ENCODE peak calls at places on chromosomes 11 and 22, in six cellular contexts. M is HCT116, I is K562, G is HepG2, Y is H1, F is GM12878. D is an unnamed sample.

GRCh38 chr11:61472868-61473267 is 35.7 kb upstream of the LRRC10B start:
- DNase-seq in M (no peak), I (no peak), G (no peak), Y (no peak), F (no peak), D (no peak)

GRCh38 chr11:68012843-68013610 is 2.9 kb downstream of the ALDH3B1 start:
- DNase-seq in M (peak; percentile 80), I (no peak), G (peak; percentile 96), Y (no peak), F (no peak), D (no peak)

GRCh38 chr11:2678396-2678795 is 21.4 kb downstream of the KCNQ1OT1 start:
- DNase-seq in M (no peak), I (no peak), G (no peak), Y (no peak), F (no peak), D (no peak)

GRCh38 chr11:10414659-10415058 is 40.4 kb upstream of the AMPD3 start:
- DNase-seq in M (no peak), I (peak; percentile 45), G (no peak), Y (no peak), F (no peak), D (peak; percentile 34)

GRCh38 chr11:65043881-65044501 is 3.0 kb downstream of the SAC3D1 start:
- DNase-seq in M (no peak), I (no peak), G (no peak), Y (no peak), F (no peak), D (no peak)

GRCh38 chr11:2470495-2470894 is 25.7 kb downstream of the KCNQ1 start:
- DNase-seq in M (no peak), I (peak; percentile 2), G (no peak), Y (no peak), F (no peak), D (no peak)

GRCh38 chr11:119460582-119460981 is 37.6 kb upstream of the THY1 start:
- DNase-seq in M (no peak), I (no peak), G (no peak), Y (no peak), F (no peak), D (no peak)

GRCh38 chr11:27356624-27357222 is 6.3 kb downstream of the CCDC34 start:
- DNase-seq in M (no peak), I (no peak), G (no peak), Y (no peak), F (no peak), D (no peak)

GRCh38 chr11:75445315-75445953 is 12.4 kb upstream of the KLHL35 start:
- DNase-seq in M (peak; percentile 22), I (peak; percentile 83), G (peak; percentile 56), Y (no peak), F (peak; percentile 19), D (peak; percentile 70)

GRCh38 chr11:1749787-1750351 is 526 bp downstream of the IFITM10 start:
- DNase-seq in M (no peak), I (no peak), G (no peak), Y (no peak), F (no peak), D (no peak)

GRCh38 chr22:21445437-21446127 is 21.6 kb upstream of the TMEM191C start:
- DNase-seq in M (no peak), I (no peak), G (no peak), Y (no peak), F (no peak), D (no peak)

GRCh38 chr11:75425422-75425821 is 7.6 kb downstream of the KLHL35 start:
- DNase-seq in M (no peak), I (peak; percentile 59), G (no peak), Y (no peak), F (no peak), D (no peak)

GRCh38 chr11:87219266-87219665 is 181.5 kb downstream of the TMEM135 start:
- DNase-seq in M (no peak), I (no peak), G (no peak), Y (peak; percentile 2), F (peak; percentile 28), D (no peak)

GRCh38 chr11:124535552-124536232 is 7.8 kb downstream of the OR8B12 start:
- DNase-seq in M (no peak), I (no peak), G (no peak), Y (no peak), F (no peak), D (no peak)

GRCh38 chr11:118264568-118265470 is 722 bp upstream of the MPZL2 start:
- DNase-seq in M (no peak), I (no peak), G (no peak), Y (no peak), F (no peak), D (peak; percentile 44)

GRCh38 chr11:19711911-19712280 is 741 bp upstream of the NAV2 start:
- DNase-seq in M (no peak), I (peak; percentile 6), G (no peak), Y (no peak), F (no peak), D (no peak)

DNA sequence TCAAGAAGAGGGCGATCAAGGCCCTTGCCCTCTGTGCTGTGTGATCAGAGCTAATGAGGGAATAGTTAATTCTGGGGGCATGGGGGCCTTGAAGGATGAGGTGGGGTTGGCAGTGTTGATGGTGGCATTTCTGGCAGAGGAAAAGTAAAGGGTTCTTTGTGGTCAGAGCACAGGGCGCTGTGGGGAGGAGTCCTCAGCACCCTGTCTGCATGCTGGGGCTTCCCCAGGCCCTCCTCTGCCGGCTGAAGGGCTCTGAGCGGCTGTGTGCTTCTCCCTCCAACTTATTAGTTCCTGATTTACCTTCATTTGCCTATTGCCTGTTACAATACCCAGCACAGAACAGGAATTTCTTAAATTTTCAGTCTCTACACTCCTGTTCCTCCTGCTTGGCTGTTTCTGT is 122.8 kb downstream of the HIPK3 start:
- DNase-seq in M (no peak), I (no peak), G (no peak), Y (no peak), F (no peak), D (no peak)
- TF ChIP-seq MAX in M (no peak), I (no peak), G (no peak), Y (no peak), F (no peak), D (no peak)

GRCh38 chr11:25633230-25633629 is 698.7 kb upstream of the ANO3 start:
- DNase-seq in M (no peak), I (no peak), G (no peak), Y (no peak), F (no peak), D (no peak)

GRCh38 chr11:25625094-25625493 is 706.8 kb upstream of the ANO3 start:
- DNase-seq in M (no peak), I (no peak), G (no peak), Y (no peak), F (no peak), D (no peak)

DNA sequence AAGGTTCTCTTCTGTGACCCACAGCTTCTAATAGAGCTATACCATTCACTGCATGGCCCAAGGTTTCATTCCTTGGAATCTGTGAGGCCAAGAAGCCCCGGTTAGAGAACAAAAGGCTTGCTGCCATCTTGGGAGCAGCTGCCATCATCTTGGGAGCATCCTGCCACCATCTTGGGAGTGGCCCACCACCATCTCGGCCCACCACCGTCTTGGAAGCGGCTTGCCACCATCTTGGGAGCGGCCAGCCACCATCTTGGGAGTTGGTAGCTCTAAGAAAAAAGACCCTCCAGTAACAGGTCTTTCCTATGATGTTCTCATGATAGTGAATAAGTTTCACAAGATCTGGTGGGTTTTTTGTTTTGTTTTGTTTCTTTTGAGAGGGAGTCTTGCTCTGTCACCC is 703.9 kb upstream of the ANO3 start:
- DNase-seq in M (no peak), I (no peak), G (no peak), Y (no peak), F (no peak), D (no peak)
- H2AFZ ChIP-seq in M (no peak overlapping the region), I (no peak overlapping the region), G (no peak overlapping the region), Y (no peak overlapping the region), F (no peak overlapping the region), D (no peak overlapping the region)

GRCh38 chr22:42336527-42337227 is 66.2 kb upstream of the TCF20 start:
- DNase-seq in M (no peak), I (no peak), G (no peak), Y (no peak), F (no peak), D (no peak)
- TF ChIP-seq EZH2 in M (no peak), I (no peak), G (no peak), Y (no peak), F (no peak), D (no peak)

GRCh38 chr11:48193876-48194275 is 22.7 kb upstream of the OR4B1 start:
- DNase-seq in M (no peak), I (no peak), G (no peak), Y (no peak), F (no peak), D (no peak)
- TF ChIP-seq MAX in M (no peak), I (no peak), G (no peak), Y (no peak), F (no peak), D (no peak)

D was measured in endothelial cell of umbilical vein.